ENCODE peak calls at places on chromosomes 7 and 10, in nine cellular contexts. J is left ventricle myocardium inferior, M is psoas muscle, D is tibial artery, Z is stomach, H is uterus, B is heart left ventricle, S is brain microvascular endothelial cell, I is lower lobe of right lung. Y is an unnamed sample.

GRCh38 chr10:80599424-80599847 is 61.7 kb downstream of the SH2D4B start:
- DNase-seq in J (peak), M (no peak), D (no peak), Z (no peak), H (no peak), B (peak), S (peak), I (peak), Y (no peak)

GRCh38 chr10:14554091-14554842 is 220.4 kb downstream of the FAM107B start:
- DNase-seq in J (no peak), M (no peak), D (no peak), Z (peak), H (no peak), B (no peak), S (no peak), I (no peak), Y (no peak)

GRCh38 chr7:27066148-27066547 is 29.7 kb downstream of the HOXA1 start:
- DNase-seq in J (no peak), M (no peak), D (no peak), Z (no peak), H (no peak), B (no peak), S (no peak), I (no peak), Y (no peak)

GRCh38 chr7:133009426-133009825 is 72.5 kb downstream of the CHCHD3 start:
- DNase-seq in J (no peak), M (no peak), D (no peak), Z (no peak), H (no peak), B (no peak), S (no peak), I (no peak), Y (no peak)

GRCh38 chr10:1360581-1361164 is 304.5 kb downstream of the WDR37 start:
- DNase-seq in J (no peak), M (no peak), D (no peak), Z (no peak), H (no peak), B (no peak), S (peak), I (no peak), Y (no peak)

GRCh38 chr10:86971146-86971991 is 3.1 kb downstream of the ADIRF start:
- DNase-seq in J (peak), M (peak), D (peak), Z (peak), H (peak), B (peak), S (peak), I (peak), Y (peak)

GRCh38 chr7:42722726-42723125 is 189.1 kb downstream of the C7orf25 start:
- DNase-seq in J (no peak), M (no peak), D (no peak), Z (no peak), H (no peak), B (no peak), S (no peak), I (no peak), Y (no peak)

GRCh38 chr7:124930655-124931597 is 1.3 kb upstream of the POT1 start:
- DNase-seq in J (no peak), M (peak), D (no peak), Z (no peak), H (no peak), B (no peak), S (no peak), I (no peak), Y (no peak)

GRCh38 chr7:135970682-135971365 is 6.3 kb downstream of the MTPN start:
- DNase-seq in J (no peak), M (no peak), D (no peak), Z (no peak), H (no peak), B (no peak), S (no peak), I (no peak), Y (no peak)

GRCh38 chr7:92836489-92837213 is at the start of gene CDK6:
- DNase-seq in J (peak), M (peak), D (peak), Z (peak), H (peak), B (peak), S (peak), I (peak), Y (peak)

GRCh38 chr10:99571816-99572215 is 39.1 kb downstream of the NKX2-3 start:
- DNase-seq in J (no peak), M (no peak), D (no peak), Z (no peak), H (no peak), B (no peak), S (no peak), I (no peak), Y (no peak)

GRCh38 chr10:66183028-66183427 is 742.8 kb upstream of the LRRTM3 start:
- DNase-seq in J (no peak), M (no peak), D (no peak), Z (no peak), H (no peak), B (no peak), S (no peak), I (no peak), Y (no peak)

GRCh38 chr10:24468281-24468751 is 255.4 kb downstream of the ARHGAP21 start:
- DNase-seq in J (peak), M (peak), D (no peak), Z (peak), H (no peak), B (peak), S (no peak), I (no peak), Y (peak)

GRCh38 chr10:7797582-7797981 is 9.6 kb downstream of the ATP5F1C start:
- DNase-seq in J (peak), M (peak), D (no peak), Z (no peak), H (no peak), B (peak), S (peak), I (no peak), Y (no peak)

GRCh38 chr7:6528401-6529130 is 22.7 kb downstream of the GRID2IP start:
- DNase-seq in J (no peak), M (no peak), D (no peak), Z (no peak), H (no peak), B (no peak), S (no peak), I (no peak), Y (no peak)

GRCh38 chr7:151810434-151811232 is 66.3 kb downstream of the PRKAG2 start:
- DNase-seq in J (no peak), M (peak), D (peak), Z (peak), H (no peak), B (no peak), S (no peak), I (peak), Y (no peak)

GRCh38 chr10:124569623-124570470 is 108.2 kb downstream of the LHPP start:
- DNase-seq in J (no peak), M (no peak), D (peak), Z (no peak), H (no peak), B (no peak), S (no peak), I (no peak), Y (no peak)

GRCh38 chr10:104350146-104350635 is 3.4 kb upstream of the CFAP58 start:
- DNase-seq in J (no peak), M (no peak), D (no peak), Z (no peak), H (peak), B (no peak), S (no peak), I (no peak), Y (peak)

GRCh38 chr10:110016037-110016436 is 8.3 kb downstream of the ADD3 start:
- DNase-seq in J (no peak), M (no peak), D (no peak), Z (no peak), H (no peak), B (no peak), S (no peak), I (no peak), Y (peak)

GRCh38 chr10:43160067-43160918 is 22.0 kb downstream of the CSGALNACT2 start:
- DNase-seq in J (no peak), M (no peak), D (no peak), Z (no peak), H (no peak), B (no peak), S (peak), I (no peak), Y (no peak)

GRCh38 chr7:116528008-116528789 is 3.4 kb downstream of the CAV1 start:
- DNase-seq in J (peak), M (peak), D (peak), Z (no peak), H (peak), B (peak), S (peak), I (no peak), Y (no peak)

GRCh38 chr10:104267721-104268690 is 978 bp upstream of the GSTO2 start:
- DNase-seq in J (no peak), M (no peak), D (no peak), Z (no peak), H (no peak), B (no peak), S (no peak), I (no peak), Y (no peak)

GRCh38 chr10:88089498-88089897 is 226.1 kb downstream of the PTEN start:
- DNase-seq in J (no peak), M (no peak), D (peak), Z (peak), H (no peak), B (no peak), S (no peak), I (no peak), Y (peak)

GRCh38 chr10:28155726-28156125 is 147.1 kb downstream of the MPP7 start:
- DNase-seq in J (no peak), M (no peak), D (no peak), Z (no peak), H (no peak), B (no peak), S (no peak), I (no peak), Y (no peak)

GRCh38 chr10:84008878-84009277 is 130.4 kb upstream of the GHITM start:
- DNase-seq in J (no peak), M (no peak), D (no peak), Z (no peak), H (no peak), B (no peak), S (no peak), I (no peak), Y (no peak)

GRCh38 chr7:141558544-141559183 is 7.5 kb downstream of the AGK start:
- DNase-seq in J (no peak), M (no peak), D (no peak), Z (no peak), H (no peak), B (no peak), S (peak), I (no peak), Y (no peak)

GRCh38 chr10:128959746-128960145 is 507.3 kb upstream of the MGMT start:
- DNase-seq in J (no peak), M (no peak), D (no peak), Z (no peak), H (no peak), B (no peak), S (no peak), I (no peak), Y (no peak)

GRCh38 chr10:84348431-84348830 is 20.0 kb downstream of the CCSER2 start:
- DNase-seq in J (no peak), M (no peak), D (no peak), Z (no peak), H (no peak), B (no peak), S (peak), I (no peak), Y (no peak)

GRCh38 chr10:122190553-122190952 is 80.5 kb upstream of the BTBD16 start:
- DNase-seq in J (no peak), M (no peak), D (no peak), Z (no peak), H (peak), B (no peak), S (no peak), I (no peak), Y (no peak)

GRCh38 chr7:78714302-78714857 is 739.1 kb downstream of the MAGI2 start:
- DNase-seq in J (no peak), M (no peak), D (no peak), Z (no peak), H (no peak), B (no peak), S (no peak), I (no peak), Y (no peak)

GRCh38 chr7:12458520-12459131 is 55.0 kb upstream of the VWDE start:
- DNase-seq in J (no peak), M (no peak), D (no peak), Z (no peak), H (no peak), B (no peak), S (peak), I (no peak), Y (no peak)

GRCh38 chr7:157003445-157004049 is 6.9 kb downstream of the MNX1 start:
- DNase-seq in J (no peak), M (no peak), D (peak), Z (no peak), H (no peak), B (no peak), S (no peak), I (no peak), Y (no peak)

GRCh38 chr7:51705701-51706100 is 389.1 kb upstream of the COBL start:
- DNase-seq in J (no peak), M (no peak), D (no peak), Z (no peak), H (no peak), B (no peak), S (no peak), I (no peak), Y (no peak)

GRCh38 chr10:131729938-131730660 is 170.7 kb upstream of the PPP2R2D start:
- DNase-seq in J (no peak), M (peak), D (no peak), Z (peak), H (no peak), B (no peak), S (no peak), I (no peak), Y (no peak)

GRCh38 chr7:35908305-35909223 is 107.7 kb downstream of the SEPTIN7 start:
- DNase-seq in J (peak), M (peak), D (no peak), Z (no peak), H (no peak), B (no peak), S (no peak), I (no peak), Y (no peak)

GRCh38 chr10:31698169-31698890 is 230.3 kb downstream of the ARHGAP12 start:
- DNase-seq in J (peak), M (peak), D (no peak), Z (no peak), H (peak), B (peak), S (peak), I (no peak), Y (no peak)

GRCh38 chr7:138239244-138239643 is 163.0 kb downstream of the AKR1D1 start:
- DNase-seq in J (no peak), M (no peak), D (no peak), Z (no peak), H (no peak), B (no peak), S (no peak), I (no peak), Y (no peak)

GRCh38 chr7:50828801-50829200 is 46.1 kb upstream of the GRB10 start:
- DNase-seq in J (no peak), M (no peak), D (no peak), Z (no peak), H (no peak), B (no peak), S (no peak), I (no peak), Y (no peak)

GRCh38 chr10:45152726-45153125 is 152.0 kb downstream of the ZNF22 start:
- DNase-seq in J (no peak), M (no peak), D (no peak), Z (no peak), H (no peak), B (no peak), S (no peak), I (no peak), Y (no peak)

GRCh38 chr7:134368851-134369533 is 52.3 kb upstream of the SLC35B4 start:
- DNase-seq in J (no peak), M (no peak), D (no peak), Z (peak), H (no peak), B (no peak), S (peak), I (no peak), Y (peak)
- H3K27ac ChIP-seq in J (no peak), M (no peak), D (no peak), Z (peak), H (no peak), B (no peak), S (no peak), I (no peak), Y (no peak)

GRCh38 chr7:240887-241421 is 48.6 kb downstream of the FAM20C start:
- DNase-seq in J (no peak), M (no peak), D (no peak), Z (no peak), H (no peak), B (no peak), S (no peak), I (no peak), Y (no peak)

GRCh38 chr7:237385-237784 is 45.0 kb downstream of the FAM20C start:
- DNase-seq in J (no peak), M (no peak), D (no peak), Z (no peak), H (no peak), B (no peak), S (no peak), I (no peak), Y (no peak)

GRCh38 chr7:244981-245380 is 45.0 kb upstream of the FOXL3 start:
- DNase-seq in J (no peak), M (no peak), D (no peak), Z (no peak), H (no peak), B (no peak), S (no peak), I (no peak), Y (no peak)

GRCh38 chr7:240128-240676 is 47.8 kb downstream of the FAM20C start:
- DNase-seq in J (no peak), M (no peak), D (no peak), Z (no peak), H (no peak), B (no peak), S (no peak), I (no peak), Y (no peak)

GRCh38 chr7:241513-241912 is 48.5 kb upstream of the FOXL3 start:
- DNase-seq in J (no peak), M (no peak), D (no peak), Z (no peak), H (no peak), B (no peak), S (no peak), I (no peak), Y (no peak)
- H3K27ac ChIP-seq in J (no peak), M (no peak), D (no peak), Z (no peak), H (no peak), B (no peak), S (no peak), I (no peak), Y (no peak)

GRCh38 chr10:48800283-48800675 is 115.6 kb downstream of the WDFY4 start:
- DNase-seq in J (no peak), M (no peak), D (no peak), Z (no peak), H (no peak), B (no peak), S (no peak), I (no peak), Y (no peak)

GRCh38 chr10:48803831-48804584 is 119.3 kb downstream of the WDFY4 start:
- DNase-seq in J (no peak), M (no peak), D (no peak), Z (no peak), H (no peak), B (no peak), S (no peak), I (no peak), Y (no peak)

GRCh38 chr10:48802611-48803046 is 118.0 kb downstream of the WDFY4 start:
- DNase-seq in J (no peak), M (no peak), D (no peak), Z (no peak), H (no peak), B (no peak), S (no peak), I (no peak), Y (no peak)

GRCh38 chr10:48798486-48799254 is 114.0 kb downstream of the WDFY4 start:
- DNase-seq in J (no peak), M (no peak), D (no peak), Z (no peak), H (no peak), B (no peak), S (no peak), I (no peak), Y (no peak)

DNA sequence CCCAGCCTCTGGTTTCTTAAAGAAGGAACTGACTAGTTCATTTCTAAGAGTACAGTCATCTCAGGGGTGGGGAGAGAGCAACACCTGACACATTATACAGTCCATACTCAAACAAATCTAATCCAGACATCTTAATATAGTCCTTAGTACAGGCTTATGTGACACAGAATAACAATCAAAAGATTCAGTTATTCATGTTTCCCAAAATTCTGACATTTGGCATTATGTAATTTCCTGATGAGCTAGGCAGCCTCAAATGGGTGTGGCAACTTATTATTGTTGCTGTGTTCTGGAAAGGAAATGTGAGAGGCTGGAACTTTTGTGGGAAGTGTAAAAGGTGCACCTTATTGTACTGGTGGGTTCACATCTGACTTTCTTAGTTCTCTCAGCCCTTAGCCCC is 116.4 kb downstream of the WDFY4 start:
- DNase-seq in J (no peak), M (no peak), D (no peak), Z (no peak), H (no peak), B (no peak), S (no peak), I (no peak), Y (no peak)
- H3K27ac ChIP-seq in J (peak), M (peak), D (no peak), Z (peak), H (no peak), B (peak), S (no peak), I (peak), Y (no peak)

GRCh38 chr7:1555046-1555812 is 776 bp downstream of the TMEM184A start:
- DNase-seq in J (no peak), M (peak), D (no peak), Z (peak), H (peak), B (no peak), S (peak), I (no peak), Y (peak)
- H3K27ac ChIP-seq in J (no peak), M (peak), D (no peak), Z (peak), H (no peak), B (no peak), S (no peak), I (peak), Y (peak)

GRCh38 chr10:6175329-6176055 is 27.2 kb upstream of the PFKFB3 start:
- DNase-seq in J (no peak), M (peak), D (no peak), Z (no peak), H (no peak), B (no peak), S (no peak), I (no peak), Y (no peak)
- H3K27ac ChIP-seq in J (peak), M (peak), D (no peak), Z (no peak), H (no peak), B (peak), S (no peak), I (no peak), Y (no peak)

DNA sequence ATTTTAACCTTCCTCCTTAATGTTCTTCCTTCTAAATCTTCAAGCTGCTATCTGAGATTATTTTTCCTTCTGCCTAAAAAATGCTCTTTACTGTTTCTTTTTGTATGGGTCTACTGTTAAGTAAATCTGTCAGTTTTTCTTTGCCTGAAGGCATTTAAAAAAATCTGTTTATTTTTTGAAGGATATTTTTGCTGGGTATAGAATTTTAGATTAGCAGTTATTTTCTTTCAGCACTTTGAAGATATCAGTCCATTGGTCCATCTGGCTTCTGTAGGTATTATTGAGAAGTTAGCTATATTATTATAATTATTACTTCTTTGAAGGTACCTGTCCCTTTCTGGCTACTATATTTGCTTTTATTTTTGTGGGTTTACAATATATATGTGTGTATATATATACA is 171.4 kb downstream of the BBS9 start:
- DNase-seq in J (no peak), M (no peak), D (no peak), Z (no peak), H (no peak), B (no peak), S (no peak), I (no peak), Y (no peak)
- H3K27ac ChIP-seq in J (no peak), M (no peak), D (no peak), Z (no peak), H (no peak), B (no peak), S (no peak), I (no peak), Y (no peak)

Y was measured in prostate gland.